ENCODE peak calls at places on chromosomes 7 and 10, in six cellular contexts. U is spleen, M is body of pancreas, Y is IMR-90, S is sigmoid colon, A is A549. L is an unnamed sample.

GRCh38 chr7:113801751-113802150 is 117.1 kb downstream of the PPP1R3A start:
- DNase-seq in A (no peak), Y (no peak), U (no peak), M (no peak), S (no peak), L (no peak)

GRCh38 chr7:138837627-138838026 is 39.6 kb upstream of the ATP6V0A4 start:
- DNase-seq in U (peak; percentile 72), S (no peak), M (peak; percentile 7), Y (peak; percentile 1), A (no peak), L (no peak)

GRCh38 chr10:2772791-2773644 is 294.3 kb upstream of the PFKP start:
- DNase-seq in A (no peak), Y (no peak), M (no peak), S (no peak), U (no peak), L (no peak)

GRCh38 chr10:121615862-121616261 is 17.6 kb upstream of the FGFR2 start:
- DNase-seq in U (peak; percentile 32), Y (no peak), M (no peak), S (peak; percentile 48), A (no peak), L (no peak)

GRCh38 chr10:123140164-123140982 is 4.6 kb downstream of the HMX3 start:
- DNase-seq in M (no peak), S (peak; percentile 58), U (no peak), Y (no peak), A (peak; percentile 38), L (no peak)

GRCh38 chr7:137943132-137943551 is 58.7 kb downstream of the CREB3L2 start:
- DNase-seq in S (no peak), U (no peak), A (no peak), Y (peak; percentile 98), M (peak; percentile 49), L (peak; percentile 65)

GRCh38 chr7:112143151-112143550 is 63.0 kb downstream of the DOCK4 start:
- DNase-seq in U (no peak), Y (peak; percentile 69), M (no peak), S (no peak), A (no peak), L (no peak)

GRCh38 chr10:986881-987634 is 1.2 kb upstream of the GTPBP4 start:
- DNase-seq in A (no peak), Y (peak; percentile 86), U (no peak), S (no peak), M (no peak), L (no peak)

GRCh38 chr10:93417264-93417663 is 64.9 kb downstream of the MYOF start:
- DNase-seq in S (no peak), U (no peak), A (no peak), Y (no peak), M (no peak), L (no peak)

GRCh38 chr10:122992031-122992585 is 11.9 kb downstream of the PSTK start:
- DNase-seq in M (no peak), U (no peak), A (no peak), Y (no peak), S (no peak), L (no peak)

GRCh38 chr10:44471410-44471809 is 86.5 kb upstream of the CXCL12 start:
- DNase-seq in M (no peak), U (no peak), S (no peak), A (no peak), Y (no peak), L (no peak)

GRCh38 chr10:50637003-50637579 is 13.3 kb upstream of the SGMS1 start:
- DNase-seq in M (no peak), U (no peak), Y (peak; percentile 30), S (no peak), A (no peak), L (no peak)

GRCh38 chr10:119803264-119803663 is 69.4 kb downstream of the MCMBP start:
- DNase-seq in Y (peak; percentile 73), U (no peak), S (no peak), A (no peak), M (no peak), L (no peak)

GRCh38 chr7:54888736-54889082 is 129.7 kb upstream of the SEC61G start:
- DNase-seq in Y (no peak), M (no peak), U (no peak), S (no peak), A (no peak), L (no peak)

GRCh38 chr10:13993169-13993568 is 337.6 kb downstream of the FRMD4A start:
- DNase-seq in A (no peak), M (peak; percentile 28), Y (peak; percentile 90), S (peak; percentile 87), U (no peak), L (no peak)

GRCh38 chr10:104429834-104430233 is 76.2 kb downstream of the CFAP58 start:
- DNase-seq in U (no peak), M (no peak), Y (no peak), S (no peak), A (no peak), L (no peak)

GRCh38 chr7:4882742-4883351 is 669 bp downstream of the RADIL start:
- DNase-seq in U (no peak), A (no peak), S (peak; percentile 66), Y (no peak), M (no peak), L (no peak)

GRCh38 chr7:43588477-43589132 is 5.7 kb downstream of the STK17A start:
- DNase-seq in Y (no peak), U (no peak), S (no peak), M (no peak), A (no peak), L (no peak)

GRCh38 chr7:158958618-158959017 is 102.3 kb downstream of the DYNC2I1 start:
- DNase-seq in M (no peak), Y (no peak), A (no peak), U (no peak), S (no peak), L (no peak)

GRCh38 chr10:101569465-101569837 is 18.6 kb downstream of the POLL start:
- DNase-seq in A (no peak), M (no peak), S (peak; percentile 58), Y (no peak), U (no peak), L (no peak)
- H3K9me3 ChIP-seq in A (peaks cover 13% of the 10 kb centered on the region), M (no peaks in the 10 kb centered on the region), S (no peaks in the 10 kb centered on the region), Y (peaks cover 7% of the 10 kb centered on the region), U (peaks cover 7% of the 10 kb centered on the region), L (no peaks in the 10 kb centered on the region)

GRCh38 chr10:48590945-48591344 is 13.9 kb downstream of the ARHGAP22 start:
- DNase-seq in U (no peak), A (no peak), M (no peak), S (no peak), Y (no peak), L (no peak)
- TF ChIP-seq POLR2A in U (no peak), A (no peak), M (no peak), S (no peak), Y (no peak), L (no peak)

GRCh38 chr7:56256108-56256507 is 139.9 kb upstream of the NUPR2 start:
- DNase-seq in M (no peak), Y (no peak), S (no peak), U (no peak), A (no peak), L (no peak)

GRCh38 chr7:56250135-56250534 is 133.9 kb upstream of the NUPR2 start:
- DNase-seq in U (no peak), Y (no peak), M (no peak), S (no peak), A (no peak), L (no peak)
- H3K9me3 ChIP-seq in U (peaks cover 51% of the 10 kb centered on the region), Y (peaks cover 19% of the 10 kb centered on the region), M (no peaks in the 10 kb centered on the region), S (peaks cover 4% of the 10 kb centered on the region), A (peaks cover 5% of the 10 kb centered on the region), L (no peaks in the 10 kb centered on the region)

GRCh38 chr10:131901181-131901829 is 497 bp downstream of the PPP2R2D start:
- DNase-seq in S (peak; percentile 71), U (peak; percentile 95), Y (peak; percentile 4), A (no peak), M (peak; percentile 67), L (peak; percentile 62)
- TF ChIP-seq POLR2A in S (no peak), U (no peak), Y (no peak), A (no peak), M (peak; percentile 38), L (no peak)